ENCODE peak calls at places on chromosomes 16 and 17, in six cellular contexts. Q, G, O, R, T and C are unnamed samples.

GRCh38 chr17:28049071-28049470 is 6.6 kb downstream of the NLK start:
- ATAC-seq in Q (peak), G (no peak), O (no peak), R (no peak), T (no peak), C (no peak)

GRCh38 chr16:84080378-84080777 is 36.4 kb downstream of the MBTPS1 start:
- ATAC-seq in Q (no peak), G (no peak), O (no peak), R (no peak), T (no peak), C (no peak)

GRCh38 chr17:73025041-73025440 is 67.4 kb downstream of the SLC39A11 start:
- ATAC-seq in Q (no peak), G (peak), O (no peak), R (no peak), T (no peak), C (no peak)

GRCh38 chr17:30939059-30939689 is 17.4 kb downstream of the ADAP2 start:
- ATAC-seq in Q (no peak), G (no peak), O (no peak), R (no peak), T (no peak), C (no peak)

GRCh38 chr17:46916623-46917022 is 6.3 kb upstream of the GOSR2 start:
- ATAC-seq in Q (no peak), G (no peak), O (no peak), R (no peak), T (no peak), C (no peak)

GRCh38 chr17:47660064-47660492 is 10.4 kb downstream of the KPNB1 start:
- ATAC-seq in Q (peak), G (no peak), O (peak), R (peak), T (no peak), C (no peak)

GRCh38 chr16:87417511-87417910 is 25.4 kb downstream of the MAP1LC3B start:
- ATAC-seq in Q (no peak), G (no peak), O (no peak), R (no peak), T (peak), C (no peak)

GRCh38 chr16:56420613-56421012 is 4.7 kb downstream of the AMFR start:
- ATAC-seq in Q (no peak), G (no peak), O (no peak), R (no peak), T (no peak), C (no peak)

GRCh38 chr17:45345554-45346254 is 28.9 kb upstream of the MAP3K14 start:
- ATAC-seq in Q (no peak), G (no peak), O (no peak), R (no peak), T (no peak), C (peak)

GRCh38 chr16:54397838-54398237 is 111.3 kb upstream of the IRX3 start:
- ATAC-seq in Q (no peak), G (no peak), O (no peak), R (no peak), T (no peak), C (no peak)

GRCh38 chr16:84893849-84894599 is 74.2 kb downstream of the CRISPLD2 start:
- ATAC-seq in Q (no peak), G (no peak), O (no peak), R (no peak), T (peak), C (no peak)